ENCODE peak calls at places on chromosome 6, in eight cellular contexts. Z, L, M, N, V, G, J and Q are unnamed samples.

GRCh38 chr6:150857062-150857905 is 8.2 kb upstream of the MTHFD1L start:
- DNase-seq in Z (peak), L (peak), M (peak), N (peak), V (no peak), G (no peak), J (no peak), Q (no peak)

GRCh38 chr6:84926171-84926570 is 161.8 kb upstream of the TBX18 start:
- DNase-seq in Z (no peak), L (no peak), M (no peak), N (peak), V (no peak), G (no peak), J (no peak), Q (no peak)

GRCh38 chr6:24761193-24761835 is 13.4 kb upstream of the GMNN start:
- DNase-seq in Z (peak), L (peak), M (no peak), N (no peak), V (no peak), G (no peak), J (no peak), Q (no peak)

GRCh38 chr6:26270903-26271639 is 93.9 kb upstream of the BTN3A2 start:
- DNase-seq in Z (peak), L (no peak), M (peak), N (peak), V (peak), G (peak), J (peak), Q (peak)

GRCh38 chr6:7910298-7910653 is 312 bp downstream of the TXNDC5 start:
- DNase-seq in Z (no peak), L (no peak), M (no peak), N (no peak), V (peak), G (no peak), J (no peak), Q (no peak)

GRCh38 chr6:158068893-158069799 is 87.5 kb downstream of the SYNJ2 start:
- DNase-seq in Z (peak), L (peak), M (peak), N (peak), V (no peak), G (peak), J (peak), Q (no peak)

GRCh38 chr6:73728548-73729205 is 32.7 kb downstream of the CD109 start:
- DNase-seq in Z (no peak), L (no peak), M (no peak), N (no peak), V (no peak), G (no peak), J (no peak), Q (peak)

GRCh38 chr6:104396077-104396476 is 463.6 kb downstream of the HACE1 start:
- DNase-seq in Z (no peak), L (no peak), M (no peak), N (no peak), V (no peak), G (no peak), J (no peak), Q (no peak)

GRCh38 chr6:145643760-145644159 is 91.6 kb downstream of the EPM2A start:
- DNase-seq in Z (peak), L (peak), M (no peak), N (peak), V (no peak), G (no peak), J (no peak), Q (no peak)